ENCODE peak calls at places on chromosomes 1 and 21, in six cellular contexts. A, I, J, B, H and P are unnamed samples.

GRCh38 chr1:227318852-227319607 is 738 bp upstream of the CDC42BPA start:
- DNase-seq in J (peak; percentile 65), B (peak; percentile 34), H (peak; percentile 58), I (peak; percentile 39), A (peak; percentile 66), P (peak; percentile 61)

GRCh38 chr21:46607605-46608004 is 2.7 kb upstream of the S100B start:
- DNase-seq in B (no peak), I (no peak), H (no peak), J (no peak), A (no peak), P (no peak)

GRCh38 chr1:25502957-25503356 is 40.4 kb upstream of the LDLRAP1 start:
- DNase-seq in I (peak; percentile 54), B (no peak), A (no peak), J (no peak), H (peak; percentile 49), P (no peak)

GRCh38 chr1:70317087-70317486 is 37.4 kb downstream of the ANKRD13C start:
- DNase-seq in B (no peak), I (no peak), A (no peak), H (no peak), J (no peak), P (no peak)

GRCh38 chr1:1989102-1989542 is 14.5 kb downstream of the CFAP74 start:
- DNase-seq in A (no peak), H (no peak), J (peak; percentile 67), B (peak; percentile 47), I (no peak), P (no peak)

GRCh38 chr1:222288056-222288455 is 259.8 kb downstream of the HHIPL2 start:
- DNase-seq in H (peak; percentile 88), B (no peak), A (no peak), I (peak; percentile 15), J (no peak), P (peak; percentile 75)

GRCh38 chr1:73901656-73902276 is 296.2 kb downstream of the LRRIQ3 start:
- DNase-seq in J (no peak), H (no peak), B (no peak), A (no peak), I (no peak), P (no peak)

GRCh38 chr1:236471653-236472052 is 52.1 kb upstream of the LGALS8 start:
- DNase-seq in H (no peak), B (no peak), A (no peak), I (no peak), J (no peak), P (no peak)

GRCh38 chr1:184056921-184057496 is 5.5 kb downstream of the TSEN15 start:
- DNase-seq in J (peak; percentile 80), I (peak; percentile 72), H (no peak), A (no peak), B (no peak), P (no peak)

GRCh38 chr1:98104285-98104684 is 183.5 kb upstream of the DPYD start:
- DNase-seq in I (peak; percentile 82), B (no peak), H (no peak), J (peak; percentile 92), A (no peak), P (no peak)

GRCh38 chr1:2240251-2241156 is 12.4 kb downstream of the SKI start:
- DNase-seq in B (peak; percentile 85), A (no peak), I (peak; percentile 77), J (peak; percentile 53), H (peak; percentile 52), P (no peak)

GRCh38 chr1:26582836-26583460 is 53.4 kb downstream of the RPS6KA1 start:
- DNase-seq in J (peak; percentile 78), A (no peak), I (peak; percentile 33), B (peak; percentile 27), H (peak; percentile 48), P (no peak)

GRCh38 chr1:46131727-46132528 is 501 bp downstream of the PIK3R3 start:
- DNase-seq in I (peak; percentile 44), A (peak; percentile 47), H (peak; percentile 55), B (no peak), J (peak; percentile 25), P (peak; percentile 9)

GRCh38 chr1:83029916-83030315 is 969.0 kb downstream of the TTLL7 start:
- DNase-seq in B (no peak), J (no peak), H (no peak), I (peak; percentile 68), A (no peak), P (no peak)

GRCh38 chr1:186949173-186949572 is 120.4 kb downstream of the PLA2G4A start:
- DNase-seq in A (no peak), H (no peak), J (no peak), B (no peak), I (no peak), P (no peak)

GRCh38 chr1:228687562-228687961 is 47.7 kb upstream of the RHOU start:
- DNase-seq in H (no peak), A (no peak), J (no peak), I (no peak), B (no peak), P (no peak)

GRCh38 chr1:215710340-215710971 is 143.4 kb downstream of the KCTD3 start:
- DNase-seq in A (peak; percentile 22), J (peak; percentile 58), B (no peak), H (peak; percentile 74), I (peak; percentile 41), P (peak; percentile 53)

GRCh38 chr1:183896466-183897026 is 91.6 kb downstream of the RGL1 start:
- DNase-seq in B (no peak), I (peak; percentile 74), H (no peak), A (no peak), J (peak; percentile 84), P (no peak)

GRCh38 chr1:20190256-20190655 is 3.9 kb upstream of the PLA2G2C start:
- DNase-seq in H (no peak), I (no peak), J (no peak), A (no peak), B (no peak), P (no peak)

GRCh38 chr1:241531195-241532172 is 694 bp upstream of the KMO start:
- DNase-seq in I (peak; percentile 86), A (no peak), B (no peak), H (peak; percentile 83), J (peak; percentile 81), P (no peak)

GRCh38 chr21:42646836-42647235 is 6.6 kb upstream of the PDE9A start:
- DNase-seq in A (no peak), J (no peak), H (no peak), I (no peak), B (no peak), P (no peak)

GRCh38 chr1:15205586-15206346 is 41.3 kb upstream of the FHAD1 start:
- DNase-seq in J (no peak), B (no peak), H (no peak), I (no peak), A (no peak), P (no peak)

GRCh38 chr1:207396360-207396759 is 57.8 kb upstream of the CR2 start:
- DNase-seq in A (no peak), I (no peak), J (no peak), H (no peak), B (no peak), P (no peak)

GRCh38 chr1:207393610-207394009 is 60.5 kb upstream of the CR2 start:
- DNase-seq in I (peak; percentile 87), A (no peak), B (no peak), H (peak; percentile 94), J (peak; percentile 77), P (peak; percentile 83)

GRCh38 chr1:207398986-207399385 is 55.1 kb upstream of the CR2 start:
- DNase-seq in A (no peak), J (no peak), H (no peak), I (no peak), B (no peak), P (no peak)

GRCh38 chr1:207401578-207401977 is 52.5 kb upstream of the CR2 start:
- DNase-seq in I (no peak), H (no peak), A (no peak), B (no peak), J (no peak), P (no peak)

DNA sequence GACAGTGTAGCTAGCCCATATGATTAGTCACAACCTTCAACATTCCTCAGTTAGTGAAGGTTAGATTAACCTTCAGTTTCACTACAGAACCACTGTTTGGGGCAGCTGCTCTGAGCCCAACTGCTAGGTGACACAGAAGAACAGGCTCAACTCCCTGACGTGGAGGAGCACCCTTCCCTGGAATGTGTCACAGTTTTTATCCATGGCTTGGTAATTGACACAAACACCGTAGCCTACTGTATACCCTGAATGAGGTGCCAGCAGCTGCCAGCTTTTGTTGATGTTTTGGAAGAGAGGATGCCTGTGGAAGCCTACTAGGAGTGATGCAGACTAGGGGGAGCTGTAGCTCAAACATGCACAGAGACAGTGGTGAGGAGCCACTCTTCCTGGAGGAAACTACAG is 56.6 kb upstream of the CR2 start:
- DNase-seq in I (no peak), A (no peak), J (no peak), H (no peak), B (no peak), P (no peak)
- TF ChIP-seq CTCF in I (no peak), A (no peak), J (no peak), H (no peak), B (no peak), P (no peak)

DNA sequence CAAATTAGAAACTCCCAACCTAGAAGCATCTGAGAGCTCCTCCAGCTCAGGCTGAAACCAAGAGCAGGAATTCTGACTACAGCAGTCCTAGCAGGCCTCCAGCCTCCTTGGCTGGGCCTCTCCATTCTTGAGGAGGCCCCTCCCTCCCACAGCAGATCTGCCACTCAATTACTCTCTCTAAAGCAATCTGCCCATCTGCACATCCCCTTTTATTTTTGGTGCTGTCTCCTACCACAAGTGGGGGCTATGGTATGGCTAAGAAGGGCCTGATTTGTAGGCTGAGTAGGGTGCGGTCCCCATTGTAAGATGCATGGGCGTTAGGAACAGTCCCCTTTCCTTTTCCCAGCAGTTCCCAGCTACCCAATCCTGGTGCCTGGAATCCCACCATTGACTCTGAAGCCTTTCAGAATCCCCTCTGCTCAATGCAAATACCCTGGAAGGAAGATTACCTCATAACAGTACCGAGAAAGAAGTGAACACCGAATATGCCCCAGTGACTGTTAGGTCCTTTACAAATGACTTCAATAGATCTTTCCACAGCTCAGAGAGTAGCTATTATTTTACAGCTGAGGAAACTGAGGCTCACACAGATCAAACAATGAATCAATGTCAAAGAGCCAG is 11.6 kb upstream of the TTC39A start:
- DNase-seq in H (no peak), B (no peak), I (no peak), A (no peak), J (no peak), P (no peak)
- TF ChIP-seq CTCF in H (no peak), B (no peak), I (no peak), A (no peak), J (no peak), P (no peak)

DNA sequence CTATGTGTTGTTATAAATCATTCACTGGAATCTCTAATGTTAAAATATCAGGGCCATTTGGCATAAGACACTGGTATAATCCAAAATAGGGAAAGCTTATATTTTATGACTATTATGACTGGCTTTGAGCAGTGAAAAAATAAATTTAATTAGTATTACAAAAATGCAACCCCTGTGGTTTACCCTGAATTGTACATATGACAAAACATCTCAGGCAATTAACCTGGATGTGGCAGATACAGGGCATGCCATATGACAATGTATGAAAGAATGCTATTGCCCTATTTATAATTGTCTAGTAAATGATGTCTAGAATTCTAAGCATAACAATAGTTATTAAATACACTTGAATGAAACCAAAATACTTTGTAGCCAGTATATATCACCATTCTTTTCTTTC is 532.5 kb upstream of the ADGRL4 start:
- DNase-seq in B (no peak), H (no peak), A (no peak), I (no peak), J (no peak), P (no peak)
- TF ChIP-seq CTCF in B (no peak), H (no peak), A (no peak), I (no peak), J (no peak), P (no peak)

GRCh38 chr1:68230901-68231626 is 1.3 kb downstream of the WLS start:
- DNase-seq in I (no peak), B (peak; percentile 38), H (peak; percentile 13), J (peak; percentile 20), A (peak; percentile 47), P (peak; percentile 38)
- TF ChIP-seq CTCF in I (no peak), B (no peak), H (no peak), J (no peak), A (no peak), P (no peak)